ENCODE peak calls at places on chromosomes 3 and 15, in five cellular contexts. F is left ventricle myocardium inferior; H is RWPE1; P is naive thymus-derived CD8-positive, alpha-beta T cell; B is DMS153. N is an unnamed sample.

GRCh38 chr3:150216041-150216811 is 191.9 kb upstream of the TSC22D2 start:
- DNase-seq in F (peak), H (no peak), P (no peak), B (peak), N (no peak)

GRCh38 chr3:34067442-34068130 is 269.2 kb downstream of the PDCD6IP start:
- DNase-seq in F (no peak), H (no peak), P (no peak), B (no peak), N (no peak)

GRCh38 chr3:175383813-175384212 is 524.7 kb downstream of the NAALADL2 start:
- DNase-seq in F (no peak), H (no peak), P (no peak), B (no peak), N (no peak)

GRCh38 chr3:185796431-185797107 is 28.3 kb downstream of the IGF2BP2 start:
- DNase-seq in F (no peak), H (peak), P (no peak), B (peak), N (no peak)

GRCh38 chr3:172546105-172546504 is 22.9 kb upstream of the TNFSF10 start:
- DNase-seq in F (no peak), H (peak), P (no peak), B (no peak), N (no peak)

GRCh38 chr15:40379853-40380252 is 2.7 kb upstream of the KNSTRN start:
- DNase-seq in F (peak), H (peak), P (no peak), B (no peak), N (no peak)

GRCh38 chr3:37993811-37994638 is 3.4 kb downstream of the VILL start:
- DNase-seq in F (peak), H (no peak), P (peak), B (no peak), N (peak)

GRCh38 chr3:45852828-45853227 is 10.9 kb upstream of the LZTFL1 start:
- DNase-seq in F (no peak), H (no peak), P (no peak), B (no peak), N (no peak)

GRCh38 chr15:65038838-65039237 is 6.3 kb upstream of the SLC51B start:
- DNase-seq in F (no peak), H (no peak), P (no peak), B (no peak), N (no peak)

GRCh38 chr3:123151251-123151705 is 50.5 kb upstream of the SEC22A start:
- DNase-seq in F (no peak), H (no peak), P (no peak), B (no peak), N (no peak)

GRCh38 chr15:71538922-71539321 is 271.4 kb upstream of the NR2E3 start:
- DNase-seq in F (no peak), H (no peak), P (no peak), B (no peak), N (no peak)

GRCh38 chr15:101827257-101827656 is 15.3 kb downstream of the OR4F15 start:
- DNase-seq in F (no peak), H (no peak), P (no peak), B (no peak), N (no peak)

GRCh38 chr3:50050361-50050760 is 38.4 kb upstream of the RBM5 start:
- DNase-seq in F (no peak), H (no peak), P (no peak), B (no peak), N (no peak)

GRCh38 chr3:12999147-13000140 is 73.8 kb downstream of the IQSEC1 start:
- DNase-seq in F (peak), H (no peak), P (no peak), B (no peak), N (no peak)

GRCh38 chr3:61356678-61357077 is 105.4 kb upstream of the FHIT start:
- DNase-seq in F (no peak), H (no peak), P (no peak), B (peak), N (no peak)

GRCh38 chr3:46906471-46907058 is 29.0 kb downstream of the PTH1R start:
- DNase-seq in F (no peak), H (no peak), P (no peak), B (no peak), N (no peak)

GRCh38 chr3:148333091-148333490 is 364.6 kb upstream of the AGTR1 start:
- DNase-seq in F (no peak), H (no peak), P (no peak), B (peak), N (no peak)

GRCh38 chr15:74011610-74012009 is 17.1 kb downstream of the PML start:
- DNase-seq in F (peak), H (no peak), P (no peak), B (peak), N (no peak)

GRCh38 chr15:42737529-42738328 is 801 bp upstream of the CDAN1 start:
- DNase-seq in F (no peak), H (no peak), P (no peak), B (no peak), N (no peak)

GRCh38 chr15:68668926-68669600 is 90.3 kb downstream of the CORO2B start:
- DNase-seq in F (no peak), H (no peak), P (no peak), B (no peak), N (no peak)

GRCh38 chr15:72764656-72765055 is 18.9 kb downstream of the ADPGK start:
- DNase-seq in F (no peak), H (no peak), P (no peak), B (no peak), N (no peak)

GRCh38 chr3:10505050-10505790 is at the start of gene ATP2B2:
- DNase-seq in F (no peak), H (no peak), P (peak), B (no peak), N (no peak)

GRCh38 chr3:78905700-78906099 is 862.1 kb downstream of the ROBO1 start:
- DNase-seq in F (no peak), H (no peak), P (no peak), B (no peak), N (no peak)

GRCh38 chr3:5053021-5053831 is 68.9 kb upstream of the ARL8B start:
- DNase-seq in F (no peak), H (no peak), P (no peak), B (no peak), N (no peak)

GRCh38 chr3:25665646-25666136 is 984 bp upstream of the TOP2B start:
- DNase-seq in F (no peak), H (no peak), P (no peak), B (no peak), N (no peak)

GRCh38 chr3:140093742-140094141 is 158.8 kb downstream of the CLSTN2 start:
- DNase-seq in F (peak), H (peak), P (no peak), B (peak), N (no peak)

GRCh38 chr15:79332824-79333510 is 22.1 kb downstream of the TMED3 start:
- DNase-seq in F (no peak), H (no peak), P (no peak), B (no peak), N (no peak)

GRCh38 chr3:4820296-4821121 is 158.7 kb upstream of the BHLHE40 start:
- DNase-seq in F (no peak), H (no peak), P (peak), B (no peak), N (no peak)

GRCh38 chr15:68682330-68682729 is 103.5 kb downstream of the CORO2B start:
- DNase-seq in F (no peak), H (no peak), P (no peak), B (no peak), N (no peak)

GRCh38 chr15:79437275-79438000 is 5.3 kb downstream of the MINAR1 start:
- DNase-seq in F (no peak), H (no peak), P (no peak), B (no peak), N (no peak)

GRCh38 chr3:195063596-195064193 is 207.3 kb downstream of the XXYLT1 start:
- DNase-seq in F (no peak), H (no peak), P (no peak), B (no peak), N (no peak)

GRCh38 chr3:133246119-133246518 is 153.7 kb upstream of the BFSP2 start:
- DNase-seq in F (no peak), H (no peak), P (no peak), B (no peak), N (no peak)

GRCh38 chr3:197234947-197235914 is 63.2 kb downstream of the DLG1 start:
- DNase-seq in F (no peak), H (no peak), P (no peak), B (no peak), N (no peak)

GRCh38 chr3:184156522-184156955 is 1.4 kb downstream of the DVL3 start:
- DNase-seq in F (peak), H (peak), P (no peak), B (peak), N (no peak)

GRCh38 chr3:49357466-49358216 is 512 bp downstream of the GPX1 start:
- DNase-seq in F (peak), H (peak), P (peak), B (no peak), N (peak)

GRCh38 chr15:54481819-54482218 is 503.6 kb downstream of the UNC13C start:
- DNase-seq in F (no peak), H (no peak), P (no peak), B (no peak), N (no peak)

GRCh38 chr3:9041626-9042025 is 78.4 kb upstream of the RAD18 start:
- DNase-seq in F (no peak), H (no peak), P (no peak), B (no peak), N (no peak)

GRCh38 chr3:158775801-158776399 is 26.0 kb upstream of the MFSD1 start:
- DNase-seq in F (no peak), H (no peak), P (no peak), B (no peak), N (no peak)

GRCh38 chr15:81106560-81106959 is 27.5 kb upstream of the CFAP161 start:
- DNase-seq in F (no peak), H (peak), P (peak), B (peak), N (no peak)